ENCODE peak calls at places on chromosome 3, in four cellular contexts. W, H, T and F are unnamed samples.

GRCh38 chr3:117611242-117611641 is 901.7 kb downstream of the TUSC7 start:
- DNase-seq in W (peak; percentile 72), H (no peak), T (no peak), F (no peak)

GRCh38 chr3:177522051-177522450 is 324.8 kb upstream of the TBL1XR1 start:
- DNase-seq in W (no peak), H (no peak), T (no peak), F (no peak)

GRCh38 chr3:128345195-128345594 is 121.5 kb downstream of the DNAJB8 start:
- DNase-seq in T (no peak), H (no peak), W (no peak), F (no peak)

GRCh38 chr3:105806361-105806760 is 62.5 kb downstream of the CBLB start:
- DNase-seq in H (peak; percentile 72), T (no peak), W (no peak), F (no peak)

GRCh38 chr3:45140392-45140791 is 5.8 kb downstream of the CDCP1 start:
- DNase-seq in W (no peak), T (no peak), H (peak; percentile 93), F (no peak)

GRCh38 chr3:13657660-13658435 is 108.9 kb downstream of the FBLN2 start:
- DNase-seq in T (no peak), W (peak; percentile 25), H (peak; percentile 75), F (no peak)

GRCh38 chr3:175357758-175358157 is 498.6 kb downstream of the NAALADL2 start:
- DNase-seq in H (no peak), W (no peak), T (no peak), F (no peak)

GRCh38 chr3:80244390-80244789 is 476.6 kb upstream of the ROBO1 start:
- DNase-seq in W (no peak), H (peak; percentile 3), T (no peak), F (no peak)

GRCh38 chr3:169311366-169311765 is 352.1 kb downstream of the MECOM start:
- DNase-seq in H (no peak), T (no peak), W (no peak), F (no peak)